ENCODE peak calls at places on chromosome 3, in four cellular contexts. E, R, Z and L are unnamed samples. For H3K27me3, the result is how much of the 10 kb centered on the place peaks cover.

GRCh38 chr3:30319713-30320112 is 286.7 kb upstream of the TGFBR2 start:
- DNase-seq in Z (no peak), R (peak), E (peak), L (peak)

GRCh38 chr3:63931290-63931689 is 19.1 kb upstream of the SCAANT1 start:
- DNase-seq in R (no peak), E (no peak), Z (no peak), L (no peak)

GRCh38 chr3:94137377-94137776 is 74.5 kb downstream of the NSUN3 start:
- DNase-seq in Z (no peak), R (no peak), E (no peak), L (peak)

GRCh38 chr3:140794507-140794906 is 116.6 kb downstream of the TRIM42 start:
- DNase-seq in E (no peak), R (no peak), Z (no peak), L (no peak)

GRCh38 chr3:90010341-90010740 is 902.9 kb downstream of the EPHA3 start:
- DNase-seq in E (peak), Z (no peak), R (no peak), L (peak)

GRCh38 chr3:61875488-61875887 is 314.1 kb downstream of the PTPRG start:
- DNase-seq in Z (no peak), R (no peak), E (no peak), L (no peak)

GRCh38 chr3:150253622-150254021 is 154.5 kb upstream of the TSC22D2 start:
- DNase-seq in Z (no peak), R (peak), E (no peak), L (no peak)

GRCh38 chr3:99666201-99666600 is 27.8 kb downstream of the COL8A1 start:
- DNase-seq in R (no peak), Z (no peak), E (no peak), L (peak)

GRCh38 chr3:104460477-104461406 is 906.0 kb upstream of the ALCAM start:
- DNase-seq in R (no peak), E (peak), Z (no peak), L (peak)

GRCh38 chr3:120460217-120460616 is 9.4 kb upstream of the FSTL1 start:
- DNase-seq in Z (no peak), E (no peak), R (no peak), L (no peak)

GRCh38 chr3:121165397-121165837 is 257.4 kb downstream of the STXBP5L start:
- DNase-seq in R (no peak), Z (no peak), E (no peak), L (no peak)

GRCh38 chr3:11195721-11196332 is 41.5 kb downstream of the HRH1 start:
- DNase-seq in E (peak), Z (no peak), R (no peak), L (peak)

GRCh38 chr3:195440379-195440778 is 2.4 kb downstream of the ACAP2 start:
- DNase-seq in R (no peak), Z (no peak), E (no peak), L (no peak)

GRCh38 chr3:49022751-49023171 is 840 bp downstream of the NDUFAF3 start:
- DNase-seq in R (no peak), Z (peak), E (no peak), L (no peak)

GRCh38 chr3:176650478-176650877 is 546.8 kb downstream of the TBL1XR1 start:
- DNase-seq in E (peak), Z (no peak), R (no peak), L (peak)

GRCh38 chr3:28846948-28847527 is 433.8 kb upstream of the RBMS3 start:
- DNase-seq in R (no peak), E (no peak), Z (no peak), L (no peak)

GRCh38 chr3:2098398-2099027 is at the start of gene CNTN4:
- DNase-seq in E (no peak), Z (peak), R (peak), L (no peak)

GRCh38 chr3:15934389-15935195 is 136.8 kb upstream of the ANKRD28 start:
- DNase-seq in R (no peak), E (peak), Z (peak), L (no peak)

GRCh38 chr3:141331370-141332318 is 36.7 kb upstream of the ZBTB38 start:
- DNase-seq in E (peak), Z (peak), R (peak), L (peak)

GRCh38 chr3:37125195-37125594 is 49.2 kb downstream of the LRRFIP2 start:
- DNase-seq in E (no peak), Z (no peak), R (no peak), L (no peak)

GRCh38 chr3:150483226-150483625 is 63.1 kb downstream of the SERP1 start:
- DNase-seq in R (no peak), E (no peak), Z (no peak), L (no peak)

GRCh38 chr3:180383332-180384020 is 218.5 kb upstream of the TTC14 start:
- DNase-seq in E (peak), Z (no peak), R (no peak), L (no peak)

GRCh38 chr3:53422954-53423708 is 71.3 kb upstream of the CACNA1D start:
- DNase-seq in R (no peak), E (no peak), Z (no peak), L (no peak)

GRCh38 chr3:131361464-131362421 is 19.8 kb upstream of the NUDT16 start:
- DNase-seq in E (peak), Z (peak), R (peak), L (no peak)

GRCh38 chr3:43288366-43288765 is 2.0 kb downstream of the SNRK start:
- DNase-seq in Z (no peak), R (no peak), E (peak), L (no peak)

GRCh38 chr3:87307805-87308204 is 31.4 kb upstream of the POU1F1 start:
- DNase-seq in E (no peak), Z (no peak), R (no peak), L (no peak)
- TF ChIP-seq CTCF in E (peak), Z (no peak), R (peak), L (peak)

GRCh38 chr3:128997486-128997885 is 3.6 kb upstream of the CFAP92 start:
- DNase-seq in E (no peak), Z (no peak), R (no peak), L (no peak)

GRCh38 chr3:128999104-128999503 is 2.0 kb upstream of the EFCC1 start:
- DNase-seq in Z (no peak), R (no peak), E (no peak), L (no peak)

GRCh38 chr3:129000742-129001100 is 383 bp upstream of the EFCC1 start:
- DNase-seq in Z (no peak), E (no peak), R (no peak), L (no peak)

GRCh38 chr3:128996741-128997140 is 2.9 kb upstream of the CFAP92 start:
- DNase-seq in R (no peak), Z (no peak), E (no peak), L (no peak)

DNA sequence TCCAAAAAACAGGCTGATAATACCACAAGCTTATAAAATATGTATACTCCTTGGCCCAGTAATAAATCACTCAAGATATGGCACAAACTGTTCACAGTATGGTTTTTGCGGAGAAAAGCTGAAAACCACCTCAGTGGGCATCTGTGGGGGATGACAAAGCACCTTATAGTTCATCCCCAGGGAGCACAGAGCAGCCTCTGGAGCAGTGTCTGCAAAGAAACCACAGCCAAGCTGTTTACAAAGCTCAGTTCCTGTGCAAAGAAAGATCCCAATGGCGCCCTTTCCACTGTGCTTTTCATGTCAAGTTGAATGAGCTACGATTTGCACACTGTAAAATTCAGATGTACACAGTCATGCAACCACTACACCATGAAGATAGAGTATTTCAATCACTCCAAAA is 2.6 kb upstream of the EFCC1 start:
- DNase-seq in E (no peak), R (no peak), Z (no peak), L (no peak)
- H3K27me3 ChIP-seq in E (half or more), R (under half), Z (under half), L (under half)

GRCh38 chr3:137709011-137709601 is 55.0 kb upstream of the SOX14 start:
- DNase-seq in R (no peak), Z (no peak), E (no peak), L (peak)
- TF ChIP-seq CTCF in R (peak), Z (no peak), E (peak), L (no peak)

DNA sequence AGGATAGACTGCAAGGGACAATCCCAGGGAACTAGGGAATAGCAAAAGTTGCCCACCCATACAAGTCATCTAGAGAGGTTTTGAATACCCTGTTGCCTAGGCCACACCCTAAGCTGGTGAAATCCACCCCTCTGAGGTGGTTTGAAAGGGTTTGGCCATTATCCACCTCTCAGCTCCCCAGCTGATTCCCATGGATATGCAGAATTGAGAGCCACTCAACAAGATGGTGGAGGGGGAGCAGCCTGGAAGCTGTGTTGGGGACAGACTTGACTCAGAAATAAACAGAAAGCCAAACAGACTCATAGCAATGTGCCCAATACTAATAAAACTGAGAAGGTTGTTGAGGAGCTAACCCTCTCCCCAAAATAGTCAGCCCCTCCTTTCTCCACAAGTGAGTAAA is 10.9 kb downstream of the PRR20G start:
- DNase-seq in E (no peak), Z (no peak), R (no peak), L (no peak)
- H3K27me3 ChIP-seq in E (under half), Z (under half), R (under half), L (under half)

GRCh38 chr3:151841801-151842200 is 27.9 kb downstream of the AADAC start:
- DNase-seq in R (no peak), Z (no peak), E (peak), L (no peak)
- TF ChIP-seq CTCF in R (no peak), Z (no peak), E (no peak), L (no peak)

GRCh38 chr3:128548011-128548410 is 55.0 kb upstream of the GATA2 start:
- DNase-seq in R (no peak), E (no peak), Z (no peak), L (no peak)

GRCh38 chr3:128550113-128550440 is 57.1 kb upstream of the GATA2 start:
- DNase-seq in E (no peak), Z (no peak), R (no peak), L (no peak)

GRCh38 chr3:128550471-128551126 is 57.6 kb upstream of the GATA2 start:
- DNase-seq in R (no peak), E (no peak), Z (no peak), L (no peak)

GRCh38 chr3:128548426-128549282 is 55.7 kb upstream of the GATA2 start:
- DNase-seq in R (no peak), Z (no peak), E (peak), L (peak)

DNA sequence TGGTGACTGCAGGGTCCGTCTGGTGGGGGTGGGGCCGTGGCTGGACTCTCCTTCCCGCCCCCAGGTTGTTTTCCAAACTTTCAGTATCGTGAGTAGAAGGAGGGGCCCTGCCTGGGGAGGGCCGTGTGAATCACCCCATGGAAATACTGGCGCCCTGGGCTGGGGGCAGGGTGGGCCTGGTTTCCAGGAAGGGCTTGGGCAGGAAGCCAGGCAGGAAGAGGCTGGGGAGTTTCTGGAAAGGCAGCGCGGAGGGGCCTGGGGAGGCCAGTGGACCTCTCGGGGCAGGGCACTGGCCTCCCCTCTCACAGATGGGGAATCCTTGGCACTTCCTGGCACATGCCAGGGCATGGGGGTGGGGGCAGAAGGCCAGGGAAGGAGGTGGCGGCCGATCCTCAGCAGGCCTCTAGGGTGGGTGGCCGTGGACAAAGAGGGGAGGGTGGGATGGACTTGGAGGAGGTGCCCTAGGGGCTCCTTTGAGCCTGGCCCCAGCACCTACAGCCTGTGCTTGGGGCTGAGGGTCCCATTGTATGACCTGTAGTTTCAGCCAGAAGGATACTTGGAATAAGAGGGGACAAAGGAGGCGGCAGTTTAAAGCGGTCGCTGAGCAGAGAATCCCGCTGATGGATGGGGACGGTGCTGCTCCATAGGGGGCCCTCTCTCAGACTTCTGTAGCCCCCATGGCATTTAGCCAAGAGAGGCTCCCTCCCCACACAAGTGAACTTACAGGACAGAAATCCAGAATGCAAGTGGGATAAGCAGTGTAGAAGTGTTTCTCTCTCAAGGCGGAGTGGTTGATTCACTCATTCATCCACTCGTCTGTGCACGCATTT is 56.5 kb upstream of the GATA2 start:
- DNase-seq in E (peak), Z (peak), R (peak), L (peak)
- H3K27me3 ChIP-seq in E (under half), Z (under half), R (under half), L (under half)

GRCh38 chr3:186930639-186931486 is 537 bp downstream of the ST6GAL1 start:
- DNase-seq in Z (peak), E (peak), R (peak), L (peak)
- TF ChIP-seq CTCF in Z (peak), E (no peak), R (peak), L (peak)

GRCh38 chr3:33218446-33219174 is at the start of gene SUSD5:
- DNase-seq in Z (peak), E (peak), R (no peak), L (peak)

GRCh38 chr3:33219175-33219487 is 521 bp upstream of the SUSD5 start:
- DNase-seq in E (no peak), R (no peak), Z (no peak), L (no peak)

GRCh38 chr3:33218072-33218445 is 551 bp downstream of the SUSD5 start:
- DNase-seq in R (no peak), Z (no peak), E (no peak), L (peak)

GRCh38 chr3:33212406-33212805 is 6.2 kb downstream of the SUSD5 start:
- DNase-seq in R (no peak), E (no peak), Z (no peak), L (no peak)

DNA sequence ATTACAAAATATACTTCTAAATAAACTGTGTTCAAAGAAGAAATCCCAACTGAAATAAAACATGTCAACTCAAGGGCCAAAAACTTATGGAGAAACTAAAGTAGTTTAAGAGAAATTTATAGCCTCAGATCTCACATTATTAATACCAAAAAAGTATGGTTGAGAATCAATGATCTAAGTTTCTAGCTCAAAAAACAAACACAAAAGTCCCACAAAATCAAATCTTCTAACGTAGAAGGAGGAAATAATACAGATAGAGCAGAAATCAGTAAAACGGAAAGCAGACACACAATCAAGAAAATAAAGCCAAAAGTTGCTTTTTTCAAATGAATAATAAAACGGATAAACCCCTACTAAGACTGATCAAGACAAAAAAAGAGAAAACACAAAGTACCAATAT is 2.9 kb downstream of the SUSD5 start:
- DNase-seq in R (no peak), Z (no peak), E (no peak), L (no peak)
- H3K27me3 ChIP-seq in R (under half), Z (under half), E (under half), L (under half)

DNA sequence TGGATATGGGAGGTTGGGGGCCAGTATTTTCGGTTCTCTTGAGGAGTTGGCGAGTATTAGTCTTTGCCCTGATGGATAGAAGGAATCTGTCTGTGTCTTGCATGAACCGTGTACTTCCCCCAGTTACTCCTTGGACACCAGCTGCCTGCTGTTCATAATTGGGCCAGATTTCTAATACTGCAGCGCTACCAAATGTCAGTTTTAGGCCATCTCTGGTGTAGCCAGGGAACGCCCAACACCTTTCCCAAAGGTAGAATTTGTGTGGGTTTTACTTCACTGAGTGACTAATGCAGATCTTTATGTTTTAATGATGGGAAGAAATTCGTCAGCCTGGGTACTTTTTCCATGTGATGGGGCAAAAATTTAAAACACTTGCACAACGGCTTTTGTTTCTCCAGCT is 18.4 kb downstream of the FLNB start:
- DNase-seq in R (no peak), E (no peak), Z (no peak), L (no peak)
- TF ChIP-seq CTCF in R (no peak), E (no peak), Z (no peak), L (no peak)

DNA sequence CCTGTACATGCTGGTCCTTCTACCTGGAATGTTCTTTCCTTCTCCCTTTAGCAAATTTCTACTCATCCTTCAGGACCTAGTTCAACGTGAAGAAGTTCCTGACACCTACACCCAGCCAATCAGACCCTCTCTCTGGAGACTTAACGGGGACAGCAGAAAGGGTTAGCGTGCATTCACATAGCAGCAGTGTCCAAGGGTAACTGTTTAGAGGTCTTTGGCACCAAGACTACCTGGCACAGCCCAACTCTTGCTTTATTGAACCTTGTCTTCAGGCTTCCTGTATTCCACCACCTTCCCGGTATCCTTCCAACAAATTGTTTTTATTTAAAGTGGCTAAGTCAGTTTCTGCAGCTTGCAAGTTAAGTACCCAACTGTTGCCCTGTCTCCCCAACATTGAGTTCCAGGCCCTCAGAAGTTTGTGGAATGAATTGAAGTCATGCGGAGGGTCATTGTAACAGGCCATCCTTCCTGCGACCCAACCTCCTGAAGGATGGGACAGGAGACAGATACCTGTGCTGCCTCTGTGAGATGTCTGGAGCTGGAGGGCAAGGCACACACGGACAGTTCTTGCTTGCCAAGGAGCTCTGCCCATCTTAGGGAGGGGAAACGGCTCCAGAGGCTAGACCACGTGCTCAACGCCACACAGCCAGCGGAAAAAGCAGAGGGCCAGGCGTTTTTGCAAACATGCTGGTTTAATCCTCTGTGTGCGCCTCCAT is 14.4 kb upstream of the WNT7A start:
- DNase-seq in Z (no peak), E (no peak), R (no peak), L (no peak)
- H3K27me3 ChIP-seq in Z (under half), E (under half), R (under half), L (under half)